ENCODE peak calls at places on chromosome 6, in ten cellular contexts. E is mammary epithelial cell; G is prostate gland; H is endothelial cell; W is upper lobe of right lung; M is EL; J is suprapubic skin; Q is foreskin fibroblast; Z is activated T-helper 2 cell treated with anti-CD3 and anti-CD28 coated beads, Interferon-gamma antibody, Interleukin-2, Interleukin-4, amounts not matched to agents 10 μg/mL and 5 μg/mL and 100 μg/mL, durations not matched to agents 14 hours and 24 hours and 36 hours; S is MCF 10A. N is an unnamed sample.

GRCh38 chr6:152170702-152171667 is 363.5 kb downstream of the ESR1 start:
- DNase-seq in H (no peak), Q (no peak), W (no peak), M (no peak), E (no peak), Z (peak), J (no peak), S (no peak), G (no peak), N (peak)

GRCh38 chr6:168417158-168417557 is 23.8 kb upstream of the SMOC2 start:
- DNase-seq in E (no peak), G (peak), H (no peak), Q (no peak), M (no peak), Z (no peak), S (no peak), J (no peak), W (peak), N (no peak)

GRCh38 chr6:144710207-144710606 is 425.1 kb downstream of the UTRN start:
- DNase-seq in S (peak), W (no peak), H (no peak), Q (peak), J (no peak), Z (no peak), E (peak), G (no peak), M (peak), N (no peak)

GRCh38 chr6:116205318-116205717 is 48.6 kb downstream of the TSPYL4 start:
- DNase-seq in E (no peak), G (no peak), W (no peak), Z (no peak), Q (no peak), M (peak), H (no peak), J (no peak), S (no peak), N (no peak)

GRCh38 chr6:139778113-139778512 is 403.7 kb upstream of the CITED2 start:
- DNase-seq in J (no peak), W (no peak), H (no peak), M (no peak), Z (no peak), G (no peak), E (no peak), Q (no peak), S (no peak), N (no peak)

GRCh38 chr6:154448448-154449096 is 61.9 kb downstream of the CNKSR3 start:
- DNase-seq in E (no peak), J (no peak), Z (no peak), H (no peak), G (no peak), M (peak), Q (peak), S (no peak), W (no peak), N (no peak)

GRCh38 chr6:139256087-139256486 is 35.7 kb downstream of the TXLNB start:
- DNase-seq in J (no peak), S (no peak), Q (no peak), G (no peak), E (no peak), Z (no peak), M (peak), H (no peak), W (no peak), N (no peak)

GRCh38 chr6:24659547-24659946 is 7.2 kb downstream of the TDP2 start:
- DNase-seq in J (no peak), G (no peak), M (no peak), E (no peak), S (peak), Q (no peak), H (no peak), W (no peak), Z (no peak), N (no peak)

GRCh38 chr6:128554302-128554701 is 33.9 kb upstream of the PTPRK start:
- DNase-seq in H (no peak), E (no peak), G (no peak), Q (no peak), M (no peak), S (peak), W (no peak), J (no peak), Z (no peak), N (no peak)

GRCh38 chr6:44564906-44565524 is 177.5 kb downstream of the CDC5L start:
- DNase-seq in W (no peak), M (no peak), Q (no peak), H (no peak), Z (no peak), G (no peak), S (no peak), J (no peak), E (no peak), N (no peak)

GRCh38 chr6:111888928-111889696 is 15.9 kb upstream of the FYN start:
- DNase-seq in W (no peak), E (no peak), S (no peak), H (peak), J (no peak), Z (no peak), G (no peak), M (peak), Q (no peak), N (no peak)

GRCh38 chr6:100455230-100456124 is 9.2 kb downstream of the SIM1 start:
- DNase-seq in G (no peak), E (no peak), W (no peak), S (no peak), H (no peak), M (peak), J (no peak), Z (no peak), Q (no peak), N (no peak)

GRCh38 chr6:108355890-108356289 is 61.0 kb downstream of the AFG1L start:
- DNase-seq in G (no peak), J (no peak), M (no peak), E (no peak), Q (no peak), H (no peak), W (no peak), Z (no peak), S (no peak), N (no peak)

GRCh38 chr6:25014806-25015560 is 79.2 kb upstream of the RIPOR2 start:
- DNase-seq in E (peak), Q (no peak), S (peak), H (peak), Z (no peak), M (peak), J (no peak), G (no peak), W (no peak), N (no peak)

GRCh38 chr6:20716865-20717264 is 182.6 kb downstream of the CDKAL1 start:
- DNase-seq in S (no peak), Q (no peak), H (no peak), E (no peak), W (no peak), Z (no peak), M (no peak), J (no peak), G (no peak), N (no peak)

GRCh38 chr6:55239099-55239498 is 64.8 kb downstream of the HCRTR2 start:
- DNase-seq in S (peak), G (no peak), Z (no peak), Q (no peak), W (no peak), E (peak), M (no peak), H (no peak), J (no peak), N (no peak)

GRCh38 chr6:166470029-166470862 is 87.5 kb upstream of the MPC1 start:
- DNase-seq in J (no peak), G (peak), H (no peak), E (no peak), M (no peak), W (no peak), S (peak), Q (no peak), Z (no peak), N (no peak)

GRCh38 chr6:8335371-8335770 is 100.0 kb downstream of the SLC35B3 start:
- DNase-seq in Q (no peak), J (no peak), Z (no peak), S (no peak), W (no peak), H (no peak), E (peak), M (no peak), G (no peak), N (no peak)

GRCh38 chr6:159098636-159099106 is 53.9 kb upstream of the TAGAP start:
- DNase-seq in Z (peak), G (no peak), J (no peak), S (no peak), M (no peak), Q (no peak), E (no peak), H (no peak), W (no peak), N (peak)

GRCh38 chr6:23031986-23032385 is 462.6 kb downstream of the HDGFL1 start:
- DNase-seq in S (no peak), W (no peak), E (no peak), H (no peak), M (no peak), Z (no peak), J (no peak), G (no peak), Q (peak), N (no peak)

GRCh38 chr6:16438677-16439615 is 200.6 kb downstream of the GMPR start:
- DNase-seq in G (no peak), M (peak), E (peak), Z (no peak), H (no peak), J (no peak), W (no peak), S (peak), Q (peak), N (no peak)

GRCh38 chr6:28811873-28812272 is 111.9 kb downstream of the TRIM27 start:
- DNase-seq in G (no peak), J (no peak), Z (no peak), H (no peak), M (peak), S (no peak), W (no peak), E (peak), Q (no peak), N (no peak)

GRCh38 chr6:67909354-67909753 is 725.7 kb upstream of the ADGRB3 start:
- DNase-seq in H (no peak), Z (no peak), W (no peak), G (no peak), J (no peak), E (no peak), Q (no peak), S (no peak), M (no peak), N (no peak)

GRCh38 chr6:148464319-148465010 is 121.8 kb downstream of the SASH1 start:
- DNase-seq in W (no peak), Q (peak), M (peak), J (peak), E (peak), Z (peak), S (peak), H (peak), G (peak), N (peak)

GRCh38 chr6:51857134-51857533 is 230.3 kb downstream of the PKHD1 start:
- DNase-seq in J (no peak), E (no peak), Z (no peak), M (no peak), G (no peak), H (no peak), Q (no peak), W (no peak), S (no peak), N (no peak)

GRCh38 chr6:26332408-26332807 is 32.6 kb upstream of the BTN3A2 start:
- DNase-seq in S (no peak), G (no peak), W (no peak), J (no peak), Z (no peak), H (no peak), E (no peak), M (no peak), Q (no peak), N (no peak)

GRCh38 chr6:135212020-135212806 is 31.1 kb downstream of the MYB start:
- DNase-seq in Z (no peak), W (no peak), G (no peak), H (no peak), Q (peak), J (no peak), S (peak), E (peak), M (peak), N (peak)

GRCh38 chr6:32885698-32886286 is 31.8 kb downstream of the PSMB9 start:
- DNase-seq in S (peak), Q (peak), H (no peak), W (no peak), E (peak), G (no peak), Z (no peak), J (no peak), M (peak), N (no peak)

GRCh38 chr6:158548418-158549161 is 11.3 kb upstream of the TMEM181 start:
- DNase-seq in Q (no peak), G (no peak), H (no peak), M (no peak), S (no peak), Z (no peak), J (no peak), W (peak), E (no peak), N (peak)

GRCh38 chr6:163738725-163739124 is 324.2 kb downstream of the QKI start:
- DNase-seq in M (no peak), E (no peak), S (no peak), W (no peak), J (no peak), G (no peak), Z (no peak), Q (no peak), H (no peak), N (no peak)

GRCh38 chr6:93419304-93420162 is at the start of gene EPHA7:
- DNase-seq in W (peak), Q (peak), G (peak), Z (peak), J (peak), E (peak), S (no peak), H (peak), M (peak), N (peak)

GRCh38 chr6:39215640-39216158 is 13.6 kb downstream of the KCNK5 start:
- DNase-seq in E (no peak), M (no peak), S (no peak), Q (no peak), H (no peak), W (no peak), J (no peak), G (no peak), Z (no peak), N (no peak)

GRCh38 chr6:43120938-43121913 is 45.1 kb downstream of the PTK7 start:
- DNase-seq in E (peak), S (peak), J (peak), M (peak), Z (no peak), H (no peak), W (no peak), Q (peak), G (no peak), N (no peak)

N was measured in activated T-cell treated with anti-CD3 and anti-CD28 coated beads, Interleukin-2, amount 50 U/mL, for 48 hours.